ENCODE peak calls at places on chromosome 11, in six cellular contexts. T, M, L, U, P and H are unnamed samples.

GRCh38 chr11:102320679-102321078 is 3.4 kb downstream of the BIRC3 start:
- DNase-seq in U (no peak), M (no peak), L (no peak), P (no peak), T (no peak), H (no peak)

GRCh38 chr11:74397531-74398243 is 546 bp downstream of the PGM2L1 start:
- DNase-seq in M (no peak), U (peak; percentile 39), T (peak; percentile 21), L (peak; percentile 53), P (peak; percentile 18), H (peak; percentile 36)

GRCh38 chr11:85619497-85619896 is 7.6 kb downstream of the DLG2 start:
- DNase-seq in P (no peak), L (no peak), U (no peak), M (no peak), T (no peak), H (no peak)

GRCh38 chr11:111693224-111693937 is 72.8 kb downstream of the PPP2R1B start:
- DNase-seq in M (no peak), P (no peak), T (no peak), L (no peak), U (no peak), H (no peak)

GRCh38 chr11:6629892-6630631 is 10.8 kb upstream of the TPP1 start:
- DNase-seq in L (no peak), T (peak; percentile 36), P (no peak), U (no peak), M (no peak), H (no peak)

GRCh38 chr11:35734669-35735068 is 72.1 kb downstream of the TRIM44 start:
- DNase-seq in U (no peak), P (no peak), L (no peak), M (no peak), T (no peak), H (no peak)

GRCh38 chr11:110158317-110159200 is 65.4 kb downstream of the ZC3H12C start:
- DNase-seq in M (no peak), L (peak; percentile 86), P (no peak), U (no peak), T (no peak), H (no peak)

GRCh38 chr11:117789241-117789640 is 7.8 kb downstream of the DSCAML1 start:
- DNase-seq in U (no peak), T (no peak), L (no peak), P (no peak), M (no peak), H (no peak)

GRCh38 chr11:87421422-87421821 is 383.7 kb downstream of the TMEM135 start:
- DNase-seq in M (peak; percentile 98), T (peak; percentile 46), L (peak; percentile 62), P (peak; percentile 33), U (peak; percentile 20), H (peak; percentile 85)

GRCh38 chr11:62324738-62325556 is 12.3 kb upstream of the ASRGL1 start:
- DNase-seq in P (no peak), L (no peak), M (peak; percentile 91), T (no peak), U (peak; percentile 45), H (peak; percentile 4)

GRCh38 chr11:12454782-12455181 is 77.4 kb downstream of the PARVA start:
- DNase-seq in U (no peak), P (no peak), M (no peak), T (no peak), L (no peak), H (no peak)

GRCh38 chr11:9992306-9992705 is 301.7 kb downstream of the SBF2 start:
- DNase-seq in T (no peak), U (no peak), M (no peak), L (no peak), P (no peak), H (no peak)

GRCh38 chr11:19428206-19429001 is 187.7 kb upstream of the E2F8 start:
- DNase-seq in T (no peak), M (peak; percentile 32), U (no peak), L (peak; percentile 43), P (no peak), H (no peak)